ENCODE peak calls at places on chromosomes 11 and 22, in five cellular contexts. One of them, this sample, is unnamed.

GRCh38 chr22:36204001-36204640 is 2.5 kb upstream of the APOL4 start:
- DNase-seq in heart left ventricle: no peak
- DNase-seq in tibial nerve: no peak
- DNase-seq in AG09309: no peak
- DNase-seq in A673: no peak
- DNase-seq in this sample: no peak

GRCh38 chr22:31891366-31892079 is 52.8 kb upstream of the YWHAH start:
- DNase-seq in heart left ventricle: no peak
- DNase-seq in tibial nerve: no peak
- DNase-seq in AG09309: peak; percentile 44
- DNase-seq in A673: peak; percentile 79
- DNase-seq in this sample: no peak

GRCh38 chr22:22897947-22898346 is 10.3 kb downstream of the IGLL5 start:
- DNase-seq in heart left ventricle: no peak
- DNase-seq in tibial nerve: no peak
- DNase-seq in AG09309: no peak
- DNase-seq in A673: no peak
- DNase-seq in this sample: no peak

GRCh38 chr22:39620924-39621690 is 50.6 kb downstream of the CACNA1I start:
- DNase-seq in heart left ventricle: no peak
- DNase-seq in tibial nerve: no peak
- DNase-seq in AG09309: no peak
- DNase-seq in A673: no peak
- DNase-seq in this sample: no peak

GRCh38 chr22:28297504-28297903 is 378.4 kb upstream of the PITPNB start:
- DNase-seq in heart left ventricle: no peak
- DNase-seq in tibial nerve: no peak
- DNase-seq in AG09309: no peak
- DNase-seq in A673: no peak
- DNase-seq in this sample: no peak

GRCh38 chr22:49592780-49593501 is 234.7 kb downstream of the BRD1 start:
- DNase-seq in heart left ventricle: peak; percentile 59
- DNase-seq in tibial nerve: no peak
- DNase-seq in AG09309: no peak
- DNase-seq in A673: no peak
- DNase-seq in this sample: no peak

GRCh38 chr11:87063982-87064381 is 26.2 kb downstream of the TMEM135 start:
- DNase-seq in heart left ventricle: no peak
- DNase-seq in tibial nerve: no peak
- DNase-seq in AG09309: no peak
- DNase-seq in A673: no peak
- DNase-seq in this sample: no peak

GRCh38 chr11:2536440-2536989 is 91.7 kb downstream of the KCNQ1 start:
- DNase-seq in heart left ventricle: peak; percentile 14
- DNase-seq in tibial nerve: no peak
- DNase-seq in AG09309: no peak
- DNase-seq in A673: no peak
- DNase-seq in this sample: peak; percentile 5

GRCh38 chr11:129992161-129992944 is 10.3 kb downstream of the PRDM10 start:
- DNase-seq in heart left ventricle: no peak
- DNase-seq in tibial nerve: no peak
- DNase-seq in AG09309: no peak
- DNase-seq in A673: no peak
- DNase-seq in this sample: no peak

GRCh38 chr22:48782817-48783511 is 1044.7 kb downstream of the BRD1 start:
- DNase-seq in heart left ventricle: no peak
- DNase-seq in tibial nerve: peak; percentile 4
- DNase-seq in AG09309: no peak
- DNase-seq in A673: peak; percentile 63
- DNase-seq in this sample: no peak

GRCh38 chr22:49016909-49017768 is 810.5 kb downstream of the BRD1 start:
- DNase-seq in heart left ventricle: peak; percentile 61
- DNase-seq in tibial nerve: peak; percentile 9
- DNase-seq in AG09309: no peak
- DNase-seq in A673: no peak
- DNase-seq in this sample: no peak

GRCh38 chr11:85096939-85097338 is 530.2 kb downstream of the DLG2 start:
- DNase-seq in heart left ventricle: no peak
- DNase-seq in tibial nerve: no peak
- DNase-seq in AG09309: no peak
- DNase-seq in A673: no peak
- DNase-seq in this sample: no peak

GRCh38 chr22:48536691-48537591 is 1290.7 kb downstream of the BRD1 start:
- DNase-seq in heart left ventricle: no peak
- DNase-seq in tibial nerve: peak; percentile 49
- DNase-seq in AG09309: no peak
- DNase-seq in A673: no peak
- DNase-seq in this sample: no peak

GRCh38 chr11:60377737-60378136 is 595 bp upstream of the MS4A7 start:
- DNase-seq in heart left ventricle: peak; percentile 60
- DNase-seq in tibial nerve: peak; percentile 18
- DNase-seq in AG09309: no peak
- DNase-seq in A673: no peak
- DNase-seq in this sample: no peak

GRCh38 chr22:26318975-26319374 is 110.1 kb upstream of the ASPHD2 start:
- DNase-seq in heart left ventricle: no peak
- DNase-seq in tibial nerve: no peak
- DNase-seq in AG09309: no peak
- DNase-seq in A673: no peak
- DNase-seq in this sample: no peak

GRCh38 chr11:8776209-8776608 is 93.6 kb downstream of the RPL27A start:
- DNase-seq in heart left ventricle: no peak
- DNase-seq in tibial nerve: no peak
- DNase-seq in AG09309: no peak
- DNase-seq in A673: no peak
- DNase-seq in this sample: no peak

GRCh38 chr11:124737638-124738293 is 2.0 kb upstream of the NRGN start:
- DNase-seq in heart left ventricle: no peak
- DNase-seq in tibial nerve: no peak
- DNase-seq in AG09309: no peak
- DNase-seq in A673: no peak
- DNase-seq in this sample: no peak

GRCh38 chr11:68416070-68416578 is 44.4 kb upstream of the PPP6R3 start:
- DNase-seq in heart left ventricle: no peak
- DNase-seq in tibial nerve: no peak
- DNase-seq in AG09309: no peak
- DNase-seq in A673: no peak
- DNase-seq in this sample: no peak

GRCh38 chr11:27179334-27179733 is 138.7 kb downstream of the BBOX1 start:
- DNase-seq in heart left ventricle: no peak
- DNase-seq in tibial nerve: no peak
- DNase-seq in AG09309: no peak
- DNase-seq in A673: no peak
- DNase-seq in this sample: no peak

DNA sequence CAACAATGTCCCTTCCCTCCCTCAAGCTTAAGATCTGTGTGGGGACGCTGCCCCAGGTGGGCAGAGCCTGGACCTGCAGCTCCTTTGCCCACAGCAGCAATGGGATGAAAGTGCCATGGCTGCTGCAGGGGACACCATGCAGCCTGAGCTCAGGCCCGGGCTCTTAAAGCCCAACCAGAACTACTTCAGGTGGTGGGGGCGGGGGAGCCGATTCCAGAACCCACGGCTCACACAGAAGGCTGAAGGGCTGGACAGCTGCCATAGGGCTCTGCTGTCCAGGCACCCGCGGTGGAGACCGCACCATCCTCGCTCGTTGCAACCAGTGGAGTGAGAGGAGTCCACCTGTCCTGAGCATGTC is 12.5 kb downstream of the CHID1 start:
- DNase-seq in heart left ventricle: no peak
- DNase-seq in tibial nerve: no peak
- DNase-seq in AG09309: no peak
- DNase-seq in A673: peak; percentile 69
- DNase-seq in this sample: no peak
- TF ChIP-seq CTCF in heart left ventricle: no peak
- TF ChIP-seq CTCF in tibial nerve: no peak
- TF ChIP-seq CTCF in AG09309: peak; percentile 10
- TF ChIP-seq CTCF in A673: peak; percentile 52
- TF ChIP-seq CTCF in this sample: peak; percentile 2

GRCh38 chr22:30433773-30434172 is 8.2 kb downstream of the MTFP1 start:
- DNase-seq in heart left ventricle: no peak
- DNase-seq in tibial nerve: no peak
- DNase-seq in AG09309: no peak
- DNase-seq in A673: no peak
- DNase-seq in this sample: no peak

GRCh38 chr22:30436196-30436595 is 10.6 kb downstream of the MTFP1 start:
- DNase-seq in heart left ventricle: no peak
- DNase-seq in tibial nerve: no peak
- DNase-seq in AG09309: no peak
- DNase-seq in A673: peak; percentile 83
- DNase-seq in this sample: no peak

GRCh38 chr22:30433227-30433626 is 7.7 kb downstream of the MTFP1 start:
- DNase-seq in heart left ventricle: no peak
- DNase-seq in tibial nerve: no peak
- DNase-seq in AG09309: no peak
- DNase-seq in A673: no peak
- DNase-seq in this sample: no peak

GRCh38 chr22:30434775-30435315 is 9.3 kb downstream of the MTFP1 start:
- DNase-seq in heart left ventricle: no peak
- DNase-seq in tibial nerve: no peak
- DNase-seq in AG09309: no peak
- DNase-seq in A673: no peak
- DNase-seq in this sample: no peak

DNA sequence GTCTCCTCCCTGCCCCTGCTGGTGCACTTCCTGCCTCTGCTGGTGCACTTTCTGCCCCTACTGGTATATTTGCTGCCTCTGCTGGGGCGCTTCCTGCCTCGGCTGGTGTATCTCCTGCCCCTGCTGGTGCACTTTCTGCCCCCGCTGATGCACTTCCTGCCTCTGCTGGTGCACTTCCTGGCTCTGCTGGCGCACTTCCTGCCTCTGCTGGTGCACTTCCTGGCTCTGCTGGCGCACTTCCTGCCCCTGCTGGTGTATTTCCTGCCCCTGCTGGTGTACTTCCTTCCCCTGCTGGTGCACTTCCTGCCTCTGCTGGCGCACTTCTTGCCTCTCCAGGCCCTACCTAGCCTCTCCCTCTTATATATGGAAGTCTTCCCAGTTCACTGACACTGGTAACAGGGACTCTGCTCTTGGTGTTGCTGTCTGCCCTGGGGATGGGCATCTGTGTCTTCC is 10.1 kb downstream of the MTFP1 start:
- DNase-seq in heart left ventricle: no peak
- DNase-seq in tibial nerve: no peak
- DNase-seq in AG09309: no peak
- DNase-seq in A673: peak; percentile 97
- DNase-seq in this sample: no peak
- H3K4me3 ChIP-seq in heart left ventricle: no peak overlapping the region
- H3K4me3 ChIP-seq in tibial nerve: no peak overlapping the region
- H3K4me3 ChIP-seq in AG09309: no peak overlapping the region
- H3K4me3 ChIP-seq in A673: peak overlapping the region; percentile 22
- H3K4me3 ChIP-seq in this sample: peak overlapping the region; percentile 14

DNA sequence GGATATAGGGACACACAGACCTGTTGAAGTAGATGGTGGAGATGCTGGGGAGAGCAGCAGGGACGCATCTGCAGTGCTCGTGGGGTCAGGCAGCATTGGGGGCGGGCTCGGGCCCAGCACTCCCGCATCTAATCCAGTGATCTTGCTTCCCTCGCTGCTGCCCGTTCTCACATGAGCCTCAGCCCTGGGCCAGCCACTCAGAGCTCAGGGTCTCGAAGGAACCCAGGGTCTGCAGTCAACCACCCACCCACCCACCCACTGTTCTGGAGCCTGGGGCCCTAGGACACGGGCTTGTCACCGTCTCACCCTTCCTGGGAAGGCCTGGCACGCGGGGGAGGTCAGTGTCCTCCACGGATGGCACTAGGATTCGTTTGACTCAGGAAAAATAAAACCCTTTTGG is 406.0 kb downstream of the TBC1D22A start:
- DNase-seq in heart left ventricle: no peak
- DNase-seq in tibial nerve: peak; percentile 5
- DNase-seq in AG09309: no peak
- DNase-seq in A673: no peak
- DNase-seq in this sample: no peak
- TF ChIP-seq CTCF in heart left ventricle: no peak
- TF ChIP-seq CTCF in tibial nerve: no peak
- TF ChIP-seq CTCF in AG09309: no peak
- TF ChIP-seq CTCF in A673: no peak
- TF ChIP-seq CTCF in this sample: no peak

DNA sequence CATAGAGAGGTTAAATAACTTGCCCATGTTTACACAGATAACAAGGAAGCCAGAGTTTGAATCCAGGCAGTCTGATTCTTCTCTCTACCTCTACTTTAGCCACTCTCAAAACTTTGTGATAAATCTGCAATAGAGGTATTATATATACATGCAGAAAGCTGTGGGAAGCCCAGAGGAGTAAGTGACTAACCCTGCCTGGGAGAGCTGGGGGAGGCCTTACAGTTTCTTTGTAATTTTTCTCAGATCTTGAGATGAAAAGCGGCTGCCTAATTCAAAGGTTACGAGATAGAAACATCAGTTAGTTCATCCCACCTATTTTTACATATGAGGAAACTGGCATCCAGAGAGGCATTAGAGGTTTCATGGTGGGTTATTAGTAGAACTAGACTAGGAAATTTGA is 4.9 kb downstream of the STIM1 start:
- DNase-seq in heart left ventricle: no peak
- DNase-seq in tibial nerve: no peak
- DNase-seq in AG09309: no peak
- DNase-seq in A673: no peak
- DNase-seq in this sample: no peak
- H3K4me3 ChIP-seq in heart left ventricle: no peak overlapping the region
- H3K4me3 ChIP-seq in tibial nerve: no peak overlapping the region
- H3K4me3 ChIP-seq in AG09309: no peak overlapping the region
- H3K4me3 ChIP-seq in A673: no peak overlapping the region
- H3K4me3 ChIP-seq in this sample: no peak overlapping the region

This sample was measured in heart right ventricle.